ENCODE peak calls at places on chromosome 13, in seven cellular contexts. T, K, Y, E, Z, B and S are unnamed samples.

GRCh38 chr13:26011996-26012688 is 39.7 kb downstream of the SHISA2 start:
- DNase-seq in T (no peak), K (no peak), Y (no peak), E (peak), Z (peak), B (peak), S (no peak)

GRCh38 chr13:26442541-26442940 is 114.9 kb upstream of the WASF3 start:
- DNase-seq in T (no peak), K (no peak), Y (no peak), E (no peak), Z (no peak), B (no peak), S (no peak)

GRCh38 chr13:87680298-87680697 is 9.1 kb downstream of the SLITRK5 start:
- DNase-seq in T (no peak), K (no peak), Y (no peak), E (no peak), Z (no peak), B (no peak), S (no peak)

GRCh38 chr13:110866491-110867170 is 48.2 kb downstream of the ANKRD10 start:
- DNase-seq in T (no peak), K (no peak), Y (no peak), E (no peak), Z (no peak), B (no peak), S (no peak)

GRCh38 chr13:99979453-99980200 is 2.0 kb upstream of the ZIC2 start:
- DNase-seq in T (peak), K (no peak), Y (no peak), E (peak), Z (no peak), B (no peak), S (no peak)

GRCh38 chr13:25478186-25478585 is 106.4 kb downstream of the ATP8A2 start:
- DNase-seq in T (no peak), K (no peak), Y (no peak), E (no peak), Z (no peak), B (peak), S (no peak)

GRCh38 chr13:71695662-71696061 is 171.3 kb downstream of the DACH1 start:
- DNase-seq in T (no peak), K (no peak), Y (no peak), E (no peak), Z (no peak), B (no peak), S (no peak)

GRCh38 chr13:26784704-26785639 is 24.4 kb upstream of the GPR12 start:
- DNase-seq in T (no peak), K (peak), Y (no peak), E (peak), Z (peak), B (no peak), S (peak)

GRCh38 chr13:56189439-56189838 is 951.3 kb upstream of the PRR20A start:
- DNase-seq in T (no peak), K (no peak), Y (no peak), E (no peak), Z (no peak), B (no peak), S (no peak)

GRCh38 chr13:47397739-47398138 is 500.9 kb upstream of the HTR2A start:
- DNase-seq in T (no peak), K (no peak), Y (no peak), E (no peak), Z (no peak), B (peak), S (no peak)

GRCh38 chr13:79434578-79434977 is 28.5 kb upstream of the RBM26 start:
- DNase-seq in T (no peak), K (no peak), Y (no peak), E (no peak), Z (no peak), B (peak), S (no peak)

GRCh38 chr13:36778083-36778671 is 40.8 kb upstream of the RFXAP start:
- DNase-seq in T (no peak), K (no peak), Y (no peak), E (no peak), Z (no peak), B (peak), S (no peak)

GRCh38 chr13:30810261-30810701 is 74.9 kb downstream of the ALOX5AP start:
- DNase-seq in T (no peak), K (no peak), Y (no peak), E (no peak), Z (no peak), B (no peak), S (no peak)

GRCh38 chr13:44927953-44928352 is 61.3 kb downstream of the NUFIP1 start:
- DNase-seq in T (no peak), K (no peak), Y (no peak), E (no peak), Z (no peak), B (no peak), S (no peak)

GRCh38 chr13:35720690-35721554 is 244.4 kb upstream of the MAB21L1 start:
- DNase-seq in T (peak), K (peak), Y (peak), E (peak), Z (no peak), B (peak), S (no peak)

GRCh38 chr13:101785858-101786257 is 333.4 kb downstream of the ITGBL1 start:
- DNase-seq in T (no peak), K (no peak), Y (peak), E (no peak), Z (no peak), B (no peak), S (no peak)

GRCh38 chr13:112713517-112714253 is 23.8 kb downstream of the ATP11A start:
- DNase-seq in T (no peak), K (no peak), Y (peak), E (peak), Z (peak), B (peak), S (no peak)

GRCh38 chr13:35700661-35701060 is 224.2 kb upstream of the MAB21L1 start:
- DNase-seq in T (no peak), K (no peak), Y (no peak), E (no peak), Z (no peak), B (no peak), S (no peak)

GRCh38 chr13:27523345-27524073 is 73.1 kb upstream of the MTIF3 start:
- DNase-seq in T (no peak), K (no peak), Y (no peak), E (no peak), Z (no peak), B (peak), S (no peak)

GRCh38 chr13:60617863-60618733 is 221.1 kb downstream of the TDRD3 start:
- DNase-seq in T (no peak), K (no peak), Y (no peak), E (no peak), Z (no peak), B (peak), S (no peak)

GRCh38 chr13:49859568-49859967 is 67.1 kb upstream of the KPNA3 start:
- DNase-seq in T (no peak), K (peak), Y (no peak), E (no peak), Z (no peak), B (peak), S (no peak)

GRCh38 chr13:29905845-29906244 is 55.4 kb upstream of the UBL3 start:
- DNase-seq in T (peak), K (peak), Y (peak), E (peak), Z (no peak), B (peak), S (no peak)

GRCh38 chr13:111482126-111482525 is 161.7 kb downstream of the TEX29 start:
- DNase-seq in T (peak), K (no peak), Y (peak), E (no peak), Z (no peak), B (no peak), S (no peak)

GRCh38 chr13:35699181-35699580 is 222.7 kb upstream of the MAB21L1 start:
- DNase-seq in T (no peak), K (no peak), Y (no peak), E (no peak), Z (no peak), B (peak), S (no peak)

GRCh38 chr13:107476068-107476467 is 739.3 kb downstream of the LIG4 start:
- DNase-seq in T (no peak), K (no peak), Y (no peak), E (no peak), Z (no peak), B (no peak), S (no peak)

GRCh38 chr13:44267966-44268365 is 105.7 kb upstream of the SERP2 start:
- DNase-seq in T (no peak), K (no peak), Y (no peak), E (no peak), Z (no peak), B (peak), S (peak)

GRCh38 chr13:104014803-104015645 is 948.8 kb upstream of the SLC10A2 start:
- DNase-seq in T (no peak), K (no peak), Y (no peak), E (no peak), Z (no peak), B (peak), S (no peak)
- H3K4me3 ChIP-seq in T (no peak), K (no peak), Y (no peak), E (no peak), Z (no peak), B (no peak), S (no peak)

GRCh38 chr13:105219636-105220035 is 1315.8 kb downstream of the EFNB2 start:
- DNase-seq in T (no peak), K (no peak), Y (no peak), E (no peak), Z (no peak), B (no peak), S (no peak)
- H3K27ac ChIP-seq in T (no peak), K (no peak), Y (no peak), E (no peak), Z (no peak), B (no peak), S (no peak)

GRCh38 chr13:102800145-102801041 is 1.5 kb downstream of the BIVM start:
- DNase-seq in T (peak), K (peak), Y (peak), E (peak), Z (peak), B (peak), S (peak)
- TF ChIP-seq CTCF in T (peak), K (peak), Y (peak), E (peak), Z (peak), B (peak), S (peak)

DNA sequence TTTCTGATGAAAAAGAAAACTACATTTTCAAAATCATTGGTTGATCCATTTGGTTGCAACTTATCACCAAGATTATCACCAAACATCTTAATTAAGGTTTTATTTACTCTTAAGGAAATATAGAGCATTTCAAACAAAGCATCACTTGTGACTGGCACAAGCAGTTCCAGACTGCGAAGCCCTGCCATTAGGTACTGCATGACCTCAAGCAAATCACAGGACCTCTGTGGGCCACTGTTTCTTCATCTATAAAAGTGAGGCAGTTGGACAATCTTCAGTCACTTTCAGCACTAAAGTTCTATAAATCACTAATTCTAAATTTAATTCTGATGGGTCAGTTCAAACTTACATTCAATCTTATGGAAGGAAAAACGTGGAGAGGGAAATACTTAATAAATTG is 2.0 kb downstream of the ELF1 start:
- DNase-seq in T (peak), K (peak), Y (no peak), E (peak), Z (no peak), B (no peak), S (no peak)
- H3K4me3 ChIP-seq in T (no peak), K (peak), Y (peak), E (peak), Z (peak), B (no peak), S (no peak)

GRCh38 chr13:21328836-21329477 is 130.1 kb downstream of the ZDHHC20 start:
- DNase-seq in T (no peak), K (no peak), Y (no peak), E (no peak), Z (no peak), B (no peak), S (no peak)
- H3K27ac ChIP-seq in T (no peak), K (no peak), Y (no peak), E (no peak), Z (no peak), B (no peak), S (no peak)

DNA sequence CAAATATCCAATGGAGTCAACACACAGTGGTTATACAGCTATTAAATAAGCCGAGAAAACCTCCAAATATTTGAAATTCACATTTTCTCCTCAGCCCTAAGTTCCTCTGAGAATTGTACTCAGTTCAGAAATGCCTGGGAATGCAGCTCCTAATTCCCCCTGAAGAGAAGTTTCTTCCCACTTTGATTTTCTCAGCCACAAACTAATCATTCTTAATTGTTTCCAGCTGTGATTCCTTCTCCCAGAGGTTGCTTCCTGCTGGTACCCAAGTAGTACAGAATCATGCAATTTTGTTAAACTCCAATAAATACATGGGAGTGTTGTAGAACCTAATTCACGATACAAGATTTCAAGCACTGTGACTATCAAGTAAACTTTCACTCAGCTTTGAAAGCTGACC is 246.1 kb upstream of the MIR17HG start:
- DNase-seq in T (no peak), K (no peak), Y (no peak), E (no peak), Z (no peak), B (no peak), S (no peak)
- TF ChIP-seq CTCF in T (no peak), K (no peak), Y (no peak), E (no peak), Z (no peak), B (no peak), S (no peak)

DNA sequence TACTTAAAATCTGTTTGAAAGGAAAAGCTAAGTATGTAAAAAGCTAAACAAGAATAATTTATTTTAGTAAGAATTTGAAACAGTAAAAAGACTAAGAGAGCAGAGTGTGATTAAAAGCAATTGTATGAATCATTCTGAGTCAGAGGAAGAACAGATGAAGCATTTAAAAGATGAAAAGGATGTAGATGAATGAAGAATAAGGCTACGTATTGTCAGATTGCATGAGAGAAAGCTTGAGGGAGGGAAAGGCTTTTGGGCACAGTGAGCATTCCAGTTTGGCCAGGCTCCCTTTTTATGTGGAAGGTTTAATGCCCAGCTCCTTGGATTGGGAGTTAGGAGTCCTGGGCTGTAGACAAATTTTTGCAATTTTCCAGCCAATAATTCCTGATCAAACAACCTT is 117.7 kb downstream of the FREM2 start:
- DNase-seq in T (no peak), K (no peak), Y (no peak), E (no peak), Z (no peak), B (peak), S (no peak)
- H3K4me3 ChIP-seq in T (no peak), K (no peak), Y (no peak), E (no peak), Z (no peak), B (no peak), S (no peak)

DNA sequence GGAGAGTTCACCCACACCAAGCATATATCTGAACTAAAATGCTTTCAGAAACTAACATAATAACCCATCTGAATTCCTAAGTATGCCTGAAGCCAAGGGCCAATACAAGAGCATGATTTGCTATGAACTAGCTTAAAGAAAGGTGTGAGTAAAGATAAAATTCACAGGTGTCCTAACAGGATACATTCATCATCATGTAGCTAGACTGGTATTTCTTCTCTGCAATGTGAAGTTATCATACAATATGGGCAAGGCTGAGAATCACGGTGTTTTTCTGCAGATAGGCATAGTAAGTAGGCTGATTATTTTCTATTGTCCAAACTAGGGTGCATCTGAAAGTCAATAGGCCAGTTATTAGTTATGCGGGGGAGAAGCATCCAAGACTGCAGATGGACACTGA is 63.1 kb downstream of the STK24 start:
- DNase-seq in T (no peak), K (no peak), Y (no peak), E (no peak), Z (no peak), B (no peak), S (no peak)
- H3K27ac ChIP-seq in T (no peak), K (no peak), Y (no peak), E (no peak), Z (no peak), B (no peak), S (no peak)

GRCh38 chr13:21354721-21355120 is 104.4 kb downstream of the ZDHHC20 start:
- DNase-seq in T (no peak), K (no peak), Y (no peak), E (no peak), Z (no peak), B (no peak), S (no peak)
- TF ChIP-seq CTCF in T (no peak), K (no peak), Y (no peak), E (no peak), Z (no peak), B (no peak), S (no peak)